ENCODE peak calls at places on chromosomes 5 and 9, in ten cellular contexts. B is ovary; V is uterus; C is lung; R is sigmoid colon; W is CD8-positive, alpha-beta memory T cell; D is left ventricle myocardium inferior; U is right atrium auricular region; Y is PC-9; N is astrocyte. T is an unnamed sample. For H3K27me3 and H3K4me1, the result is how much of the 10 kb centered on the place peaks cover.

GRCh38 chr9:131997779-131998178 is 81.9 kb downstream of the MED27 start:
- DNase-seq in D (peak), Y (no peak), U (no peak), N (peak), R (no peak), V (no peak), B (peak), C (no peak), W (no peak), T (no peak)

GRCh38 chr5:1118231-1118698 is 6.4 kb upstream of the SLC12A7 start:
- DNase-seq in B (peak), W (no peak), Y (peak), C (no peak), N (peak), U (no peak), R (no peak), D (no peak), V (peak), T (peak)

GRCh38 chr9:75181748-75182147 is 93.4 kb downstream of the OSTF1 start:
- DNase-seq in V (no peak), W (no peak), Y (peak), R (no peak), N (peak), B (no peak), D (no peak), C (no peak), U (no peak), T (peak)

GRCh38 chr5:1468247-1468612 is 23.0 kb upstream of the SLC6A3 start:
- DNase-seq in W (no peak), C (no peak), V (no peak), R (no peak), Y (no peak), U (no peak), N (no peak), D (no peak), B (no peak), T (no peak)

GRCh38 chr9:14692918-14693861 is at the start of gene ZDHHC21:
- DNase-seq in D (peak), V (peak), B (peak), R (peak), W (peak), U (peak), C (peak), Y (peak), N (peak), T (peak)

GRCh38 chr5:76483433-76483832 is 80.3 kb downstream of the IQGAP2 start:
- DNase-seq in R (no peak), N (no peak), V (no peak), B (no peak), W (no peak), Y (no peak), D (no peak), U (no peak), C (no peak), T (no peak)

GRCh38 chr9:85541876-85542275 is 199.9 kb downstream of the AGTPBP1 start:
- DNase-seq in C (no peak), N (peak), W (no peak), U (no peak), B (no peak), V (no peak), R (no peak), D (no peak), Y (no peak), T (no peak)

GRCh38 chr5:119255571-119256356 is 100.1 kb upstream of the TNFAIP8 start:
- DNase-seq in R (no peak), B (no peak), V (no peak), N (no peak), D (no peak), W (no peak), C (no peak), U (no peak), Y (peak), T (peak)

GRCh38 chr5:157651623-157652376 is 438 bp downstream of the SOX30 start:
- DNase-seq in V (peak), B (peak), Y (peak), R (peak), N (peak), W (peak), C (peak), U (no peak), D (peak), T (peak)

GRCh38 chr9:29740518-29740917 is 2167.2 kb upstream of the C9orf72 start:
- DNase-seq in V (no peak), B (no peak), U (no peak), R (no peak), C (no peak), D (no peak), N (no peak), Y (no peak), W (no peak), T (no peak)

GRCh38 chr5:132365213-132365612 is 4.3 kb upstream of the SLC22A5 start:
- DNase-seq in C (no peak), R (no peak), N (peak), V (no peak), W (no peak), Y (peak), U (peak), B (no peak), D (no peak), T (peak)

GRCh38 chr5:95884021-95884333 is 61.5 kb upstream of the GLRX start:
- DNase-seq in V (no peak), D (no peak), C (no peak), U (no peak), B (peak), N (no peak), W (no peak), R (no peak), Y (peak), T (peak)

GRCh38 chr5:148268556-148268955 is at the start of gene SPINK13:
- DNase-seq in Y (peak), B (peak), C (no peak), U (peak), R (no peak), D (no peak), V (no peak), W (no peak), N (peak), T (peak)

GRCh38 chr5:80912479-80912878 is 47.7 kb upstream of the RASGRF2 start:
- DNase-seq in B (no peak), C (no peak), V (no peak), Y (no peak), R (no peak), N (no peak), U (no peak), W (no peak), D (no peak), T (no peak)

GRCh38 chr5:62082370-62082778 is 223.6 kb upstream of the KIF2A start:
- DNase-seq in W (no peak), D (no peak), B (no peak), C (no peak), U (no peak), N (peak), R (no peak), V (no peak), Y (no peak), T (peak)

GRCh38 chr5:163350083-163350482 is 87.3 kb upstream of the CCNG1 start:
- DNase-seq in U (no peak), D (no peak), R (no peak), Y (no peak), W (no peak), V (no peak), N (no peak), C (no peak), B (no peak), T (no peak)

GRCh38 chr5:157603333-157604190 is 28.0 kb upstream of the ADAM19 start:
- DNase-seq in C (no peak), N (peak), V (no peak), R (no peak), D (no peak), U (no peak), W (peak), B (no peak), Y (peak), T (peak)

GRCh38 chr9:134056483-134057310 is 11.1 kb downstream of the BRD3 start:
- DNase-seq in C (no peak), B (peak), W (no peak), R (peak), V (peak), U (no peak), D (peak), N (no peak), Y (no peak), T (no peak)

GRCh38 chr9:88776717-88777497 is 214.4 kb upstream of the S1PR3 start:
- DNase-seq in B (no peak), D (no peak), V (no peak), N (peak), W (no peak), R (no peak), C (no peak), Y (peak), U (no peak), T (peak)

GRCh38 chr5:181217111-181217804 is 5.8 kb upstream of the TRIM41 start:
- DNase-seq in U (no peak), Y (peak), N (peak), W (peak), V (peak), R (peak), C (no peak), D (peak), B (peak), T (peak)

GRCh38 chr9:86222667-86223066 is 36.8 kb downstream of the C9orf153 start:
- DNase-seq in V (no peak), N (no peak), U (no peak), D (no peak), R (no peak), B (no peak), W (no peak), C (no peak), Y (no peak), T (no peak)

GRCh38 chr5:57780306-57780958 is 297.8 kb upstream of the ACTBL2 start:
- DNase-seq in C (no peak), D (peak), N (peak), W (no peak), R (no peak), U (no peak), V (no peak), B (no peak), Y (peak), T (no peak)

GRCh38 chr5:57785946-57786345 is 303.3 kb upstream of the ACTBL2 start:
- DNase-seq in R (no peak), W (no peak), N (no peak), U (no peak), D (no peak), B (no peak), C (no peak), Y (no peak), V (no peak), T (no peak)

GRCh38 chr5:57784106-57784505 is 301.5 kb upstream of the ACTBL2 start:
- DNase-seq in B (no peak), N (peak), R (no peak), V (no peak), W (no peak), D (no peak), C (no peak), U (no peak), Y (peak), T (peak)

GRCh38 chr5:57780959-57781325 is 298.3 kb upstream of the ACTBL2 start:
- DNase-seq in U (no peak), R (no peak), W (no peak), Y (no peak), C (no peak), V (no peak), B (no peak), D (no peak), N (no peak), T (no peak)

DNA sequence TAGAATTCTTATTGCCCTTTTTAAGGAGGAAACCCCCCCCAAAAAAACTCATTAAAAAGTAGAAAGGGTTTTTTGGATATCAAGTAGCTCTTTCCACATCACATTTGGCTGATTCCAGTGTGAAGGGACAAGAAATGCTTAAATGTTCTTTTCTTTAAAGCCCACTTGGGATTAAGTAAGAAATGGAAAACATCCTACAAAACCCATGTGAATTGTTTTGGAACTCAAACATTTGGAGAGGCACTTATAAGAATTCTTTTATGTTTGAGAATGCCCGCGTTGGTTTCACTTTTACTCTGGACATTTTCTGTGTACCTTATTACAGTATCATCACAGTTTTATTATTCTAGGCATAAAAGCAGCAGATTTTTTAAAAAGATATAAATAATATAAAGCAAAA is 301.1 kb upstream of the ACTBL2 start:
- DNase-seq in B (no peak), W (no peak), R (no peak), U (no peak), Y (no peak), N (no peak), V (no peak), D (no peak), C (no peak), T (no peak)
- H3K27ac ChIP-seq in B (no peak), W (no peak), R (no peak), U (no peak), Y (peak), N (no peak), V (peak), D (peak), C (no peak), T (no peak)

GRCh38 chr5:143682788-143683419 is 129.1 kb upstream of the HMHB1 start:
- DNase-seq in B (no peak), W (no peak), Y (no peak), N (no peak), C (no peak), V (no peak), U (no peak), R (no peak), D (no peak), T (no peak)

GRCh38 chr5:143679777-143680176 is 132.2 kb upstream of the HMHB1 start:
- DNase-seq in W (no peak), N (no peak), U (no peak), R (no peak), C (no peak), B (no peak), D (no peak), V (no peak), Y (no peak), T (no peak)

GRCh38 chr5:143678148-143678906 is 133.6 kb upstream of the HMHB1 start:
- DNase-seq in W (no peak), B (no peak), U (no peak), R (no peak), C (no peak), N (no peak), Y (no peak), D (no peak), V (no peak), T (no peak)

GRCh38 chr5:143682221-143682620 is 129.7 kb upstream of the HMHB1 start:
- DNase-seq in C (no peak), N (no peak), W (no peak), B (no peak), V (no peak), D (no peak), U (no peak), R (no peak), Y (no peak), T (no peak)

GRCh38 chr5:143680672-143681259 is 131.2 kb upstream of the HMHB1 start:
- DNase-seq in U (no peak), R (no peak), D (no peak), C (no peak), V (no peak), Y (no peak), N (no peak), W (no peak), B (no peak), T (no peak)
- H3K27me3 ChIP-seq in U (under half), R (under half), D (under half), C (under half), V (under half), Y (under half), N (under half), W (under half), B (under half), T (under half)

GRCh38 chr5:35248843-35249780 is 18.8 kb upstream of the PRLR start:
- DNase-seq in W (no peak), N (no peak), R (no peak), Y (no peak), D (no peak), B (no peak), C (no peak), V (no peak), U (no peak), T (peak)
- H3K4me1 ChIP-seq in W (under half), N (under half), R (under half), Y (under half), D (under half), B (under half), C (under half), V (under half), U (under half), T (under half)

GRCh38 chr9:110555551-110555950 is 24.0 kb downstream of the SVEP1 start:
- DNase-seq in C (no peak), D (no peak), V (no peak), Y (no peak), R (no peak), U (no peak), W (no peak), N (peak), B (no peak), T (no peak)

GRCh38 chr9:110559869-110560268 is 19.7 kb downstream of the SVEP1 start:
- DNase-seq in W (no peak), V (no peak), B (no peak), D (no peak), C (no peak), U (no peak), Y (no peak), N (no peak), R (no peak), T (peak)

GRCh38 chr9:110561826-110562225 is 17.7 kb downstream of the SVEP1 start:
- DNase-seq in B (no peak), W (no peak), Y (no peak), V (no peak), C (no peak), U (no peak), R (no peak), D (no peak), N (no peak), T (no peak)

GRCh38 chr9:110555971-110556370 is 23.6 kb downstream of the SVEP1 start:
- DNase-seq in C (peak), R (peak), B (peak), V (peak), Y (peak), U (peak), D (peak), W (no peak), N (peak), T (no peak)
- H3K27ac ChIP-seq in C (no peak), R (peak), B (no peak), V (peak), Y (peak), U (peak), D (peak), W (no peak), N (no peak), T (no peak)

GRCh38 chr9:97501972-97502221 is 431 bp downstream of the TMOD1 start:
- DNase-seq in C (no peak), R (no peak), Y (no peak), W (no peak), V (no peak), N (no peak), D (no peak), B (no peak), U (no peak), T (no peak)

GRCh38 chr9:97502222-97502983 is 937 bp downstream of the TMOD1 start:
- DNase-seq in W (no peak), R (no peak), N (no peak), Y (no peak), V (peak), U (no peak), C (peak), B (peak), D (peak), T (no peak)

GRCh38 chr9:97504381-97505216 is 3.1 kb downstream of the TMOD1 start:
- DNase-seq in N (peak), U (no peak), R (no peak), Y (no peak), D (no peak), V (peak), W (no peak), B (peak), C (no peak), T (no peak)

GRCh38 chr9:97503862-97504210 is 2.4 kb downstream of the TMOD1 start:
- DNase-seq in D (no peak), C (no peak), Y (no peak), B (no peak), W (no peak), R (no peak), U (no peak), N (no peak), V (no peak), T (no peak)

GRCh38 chr9:97502984-97503861 is 1.8 kb downstream of the TMOD1 start:
- DNase-seq in B (no peak), C (peak), Y (no peak), D (no peak), N (no peak), W (no peak), V (no peak), R (no peak), U (no peak), T (no peak)
- H3K27me3 ChIP-seq in B (under half), C (under half), Y (under half), D (under half), N (half or more), W (under half), V (under half), R (under half), U (under half), T (half or more)

T was measured in foreskin keratinocyte.